ENCODE peak calls at places on chromosomes 4 and X, in ten cellular contexts. J is breast epithelium, V is transverse colon, G is stomach, H is HCT116, P is sigmoid colon, T is prostate gland, Q is Panc1, Y is esophagus muscularis mucosa, E is GM23338. F is an unnamed sample. For H3K4me1, the result is how much of the 10 kb centered on the place peaks cover.

GRCh38 chr4:113106076-113106475 is 56.6 kb downstream of the ANK2 start:
- DNase-seq in V (no peak), J (no peak), Y (no peak), E (peak), G (no peak), T (no peak), H (peak), P (no peak), Q (peak), F (no peak)

GRCh38 chrX:3286196-3286920 is 60.1 kb downstream of the MXRA5 start:
- DNase-seq in P (no peak), E (no peak), Q (no peak), T (no peak), V (no peak), Y (no peak), G (no peak), H (peak), J (no peak), F (no peak)

GRCh38 chrX:8044861-8045434 is 117.7 kb upstream of the PNPLA4 start:
- DNase-seq in Q (no peak), P (no peak), G (peak), E (no peak), J (no peak), V (no peak), T (no peak), H (no peak), Y (no peak), F (no peak)

GRCh38 chr4:8379771-8380170 is 60.8 kb downstream of the ACOX3 start:
- DNase-seq in E (no peak), H (no peak), V (no peak), T (no peak), P (peak), Y (no peak), G (no peak), J (no peak), Q (no peak), F (no peak)

GRCh38 chr4:142402925-142403324 is 443.2 kb downstream of the INPP4B start:
- DNase-seq in V (no peak), T (peak), G (no peak), P (no peak), H (no peak), Y (no peak), Q (no peak), E (no peak), J (no peak), F (no peak)

GRCh38 chrX:140467211-140467610 is 37.7 kb downstream of the SOX3 start:
- DNase-seq in Q (no peak), P (no peak), V (no peak), T (no peak), H (no peak), E (no peak), J (no peak), Y (no peak), G (no peak), F (no peak)

GRCh38 chrX:153968754-153969124 is 2.9 kb downstream of the HCFC1 start:
- DNase-seq in J (no peak), T (no peak), E (peak), Q (no peak), G (no peak), Y (no peak), V (peak), H (no peak), P (peak), F (no peak)

GRCh38 chrX:107878106-107878505 is 52.4 kb downstream of the MID2 start:
- DNase-seq in Q (no peak), E (no peak), T (no peak), H (no peak), Y (no peak), V (no peak), J (no peak), P (no peak), G (no peak), F (no peak)

GRCh38 chr4:139918994-139919393 is 235.0 kb downstream of the MAML3 start:
- DNase-seq in V (no peak), Y (no peak), Q (no peak), H (no peak), J (no peak), P (no peak), G (no peak), T (no peak), E (no peak), F (no peak)

GRCh38 chr4:896630-897029 is 35.5 kb downstream of the GAK start:
- DNase-seq in H (no peak), P (no peak), J (no peak), V (no peak), Y (no peak), Q (no peak), G (no peak), E (no peak), T (no peak), F (no peak)

GRCh38 chr4:15547392-15547791 is 77.7 kb downstream of the CC2D2A start:
- DNase-seq in V (no peak), Q (no peak), H (no peak), Y (no peak), T (no peak), J (no peak), E (no peak), G (no peak), P (no peak), F (no peak)

GRCh38 chrX:40476958-40477357 is 103.8 kb upstream of the ATP6AP2 start:
- DNase-seq in Q (no peak), E (no peak), Y (no peak), V (no peak), G (no peak), T (no peak), J (no peak), P (no peak), H (no peak), F (no peak)

GRCh38 chr4:143357161-143357845 is 20.6 kb downstream of the GAB1 start:
- DNase-seq in Q (no peak), V (peak), Y (no peak), E (no peak), J (no peak), H (no peak), P (no peak), G (no peak), T (no peak), F (no peak)

GRCh38 chr4:99208719-99209075 is 10.3 kb downstream of the ADH6 start:
- DNase-seq in T (no peak), P (no peak), H (no peak), G (no peak), V (no peak), J (no peak), Q (no peak), E (peak), Y (no peak), F (no peak)

GRCh38 chr4:100843897-100844296 is 326.1 kb upstream of the EMCN start:
- DNase-seq in E (no peak), T (no peak), V (no peak), H (no peak), P (no peak), Q (no peak), Y (no peak), G (no peak), J (no peak), F (no peak)

GRCh38 chrX:45749375-45749774 is 548.7 kb upstream of the DIPK2B start:
- DNase-seq in G (no peak), V (no peak), J (no peak), Q (no peak), H (no peak), P (no peak), T (no peak), E (peak), Y (no peak), F (no peak)

GRCh38 chr4:128387600-128388351 is 100.2 kb upstream of the PGRMC2 start:
- DNase-seq in Y (no peak), G (no peak), Q (no peak), P (no peak), E (no peak), J (no peak), T (no peak), H (no peak), V (no peak), F (no peak)

GRCh38 chrX:149825424-149825823 is 43.7 kb downstream of the MAGEA9 start:
- DNase-seq in G (no peak), E (peak), T (no peak), Q (no peak), P (no peak), Y (no peak), H (peak), V (peak), J (no peak), F (no peak)

GRCh38 chrX:39652336-39652735 is 445.4 kb downstream of the BCOR start:
- DNase-seq in E (peak), V (no peak), T (no peak), Y (no peak), H (peak), Q (no peak), P (no peak), J (no peak), G (no peak), F (no peak)

GRCh38 chr4:20432098-20432497 is 180.4 kb downstream of the SLIT2 start:
- DNase-seq in Y (no peak), V (no peak), E (no peak), Q (no peak), J (no peak), H (no peak), G (no peak), P (no peak), T (no peak), F (no peak)

GRCh38 chr4:104592894-104593470 is 98.3 kb upstream of the CXXC4 start:
- DNase-seq in V (no peak), Q (no peak), T (no peak), Y (no peak), H (no peak), J (no peak), P (no peak), G (no peak), E (peak), F (no peak)

GRCh38 chr4:36944227-36944626 is 300.3 kb upstream of the NWD2 start:
- DNase-seq in J (no peak), G (no peak), Y (no peak), V (no peak), Q (no peak), T (no peak), H (no peak), E (no peak), P (no peak), F (no peak)

GRCh38 chr4:41318839-41319530 is 62.3 kb downstream of the UCHL1 start:
- DNase-seq in P (no peak), T (peak), G (no peak), H (no peak), V (no peak), E (no peak), Q (no peak), Y (no peak), J (peak), F (no peak)

GRCh38 chr4:86675548-86675947 is 81.4 kb downstream of the PTPN13 start:
- DNase-seq in H (no peak), E (no peak), P (no peak), Q (no peak), J (no peak), Y (no peak), T (no peak), G (no peak), V (no peak), F (no peak)

GRCh38 chr4:15303052-15303641 is 124.7 kb upstream of the C1QTNF7 start:
- DNase-seq in T (no peak), P (no peak), Q (peak), J (no peak), E (no peak), V (no peak), G (no peak), Y (peak), H (no peak), F (no peak)

GRCh38 chr4:951186-951585 is 18.9 kb downstream of the TMEM175 start:
- DNase-seq in V (no peak), J (no peak), E (no peak), T (no peak), Y (no peak), Q (no peak), H (no peak), P (no peak), G (no peak), F (no peak)

GRCh38 chrX:150486011-150486410 is 82.4 kb upstream of the MTM1 start:
- DNase-seq in H (peak), Q (peak), E (peak), V (peak), G (peak), Y (no peak), P (peak), J (peak), T (peak), F (no peak)

GRCh38 chr4:84697615-84698201 is 114.8 kb downstream of the CDS1 start:
- DNase-seq in T (no peak), E (no peak), P (no peak), H (no peak), G (no peak), Q (no peak), J (no peak), Y (no peak), V (no peak), F (no peak)

GRCh38 chrX:104695593-104695992 is 129.6 kb downstream of the IL1RAPL2 start:
- DNase-seq in E (no peak), V (no peak), Y (no peak), T (no peak), Q (no peak), J (no peak), G (no peak), H (no peak), P (no peak), F (no peak)

GRCh38 chr4:128812360-128812958 is 3.0 kb downstream of the JADE1 start:
- DNase-seq in P (peak), Q (no peak), Y (no peak), G (peak), J (no peak), E (peak), T (peak), V (no peak), H (peak), F (no peak)

DNA sequence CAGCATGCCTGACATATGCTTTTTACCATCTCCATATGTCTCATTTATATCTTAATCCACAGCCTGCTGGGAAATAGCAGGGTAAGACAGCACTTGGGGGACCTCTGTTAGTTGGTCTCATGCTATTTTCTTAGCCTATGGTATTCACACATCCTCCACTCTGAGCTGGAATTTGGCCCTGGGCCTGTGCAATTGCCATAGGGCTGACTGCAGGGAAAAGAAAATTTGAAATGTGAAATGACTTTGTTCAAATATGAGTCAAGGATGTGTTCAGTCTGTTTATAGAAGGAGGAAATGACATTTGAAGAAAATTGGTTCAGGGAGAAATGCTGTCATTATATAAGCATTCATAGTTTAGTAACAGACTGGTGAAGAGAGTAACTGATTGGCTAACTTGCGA is 9.6 kb upstream of the MAP7D3 start:
- DNase-seq in E (no peak), J (no peak), H (no peak), G (no peak), V (no peak), T (no peak), Q (no peak), Y (no peak), P (no peak), F (no peak)
- TF ChIP-seq POLR2AphosphoS5 in E (no peak), J (no peak), H (no peak), G (no peak), V (no peak), T (no peak), Q (no peak), Y (no peak), P (no peak), F (no peak)

DNA sequence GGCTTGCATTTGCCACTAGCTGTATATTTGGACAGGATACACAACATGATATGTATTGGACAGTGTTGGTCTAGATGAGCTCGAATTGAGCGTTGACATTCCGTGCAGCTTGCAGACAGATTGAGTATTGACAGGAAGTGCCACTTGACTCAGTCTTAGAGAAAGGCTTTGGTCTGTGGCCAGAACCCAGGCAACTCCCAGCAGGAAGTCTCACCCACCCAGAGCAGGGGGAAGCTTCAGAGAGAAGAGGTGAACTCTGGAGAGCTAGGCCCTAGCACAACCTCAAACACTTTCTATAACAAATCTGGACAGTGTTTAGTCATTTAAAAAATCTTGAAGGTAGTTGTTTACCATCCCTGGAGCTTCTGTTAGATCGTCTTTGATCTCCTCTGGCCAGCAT is 280.5 kb downstream of the FBXW7 start:
- DNase-seq in H (peak), Q (no peak), E (no peak), T (no peak), P (no peak), Y (peak), J (no peak), V (no peak), G (no peak), F (peak)
- H3K4me1 ChIP-seq in H (under half), Q (under half), E (under half), T (under half), P (under half), Y (under half), J (under half), V (under half), G (under half), F (under half)

GRCh38 chrX:144896323-144896722 is 351.0 kb upstream of the SPANXN1 start:
- DNase-seq in J (no peak), H (no peak), V (no peak), E (no peak), Y (no peak), P (no peak), T (no peak), G (no peak), Q (no peak), F (no peak)
- TF ChIP-seq CTCF in J (no peak), H (peak), V (no peak), E (no peak), Y (no peak), P (no peak), T (no peak), G (no peak), Q (peak), F (no peak)

GRCh38 chr4:174828845-174829701 is at the start of gene GLRA3:
- DNase-seq in J (no peak), G (peak), Q (no peak), P (no peak), V (peak), H (no peak), Y (no peak), E (peak), T (no peak), F (peak)
- TF ChIP-seq POLR2AphosphoS5 in J (no peak), G (no peak), Q (no peak), P (no peak), V (no peak), H (no peak), Y (no peak), E (peak), T (no peak), F (no peak)

DNA sequence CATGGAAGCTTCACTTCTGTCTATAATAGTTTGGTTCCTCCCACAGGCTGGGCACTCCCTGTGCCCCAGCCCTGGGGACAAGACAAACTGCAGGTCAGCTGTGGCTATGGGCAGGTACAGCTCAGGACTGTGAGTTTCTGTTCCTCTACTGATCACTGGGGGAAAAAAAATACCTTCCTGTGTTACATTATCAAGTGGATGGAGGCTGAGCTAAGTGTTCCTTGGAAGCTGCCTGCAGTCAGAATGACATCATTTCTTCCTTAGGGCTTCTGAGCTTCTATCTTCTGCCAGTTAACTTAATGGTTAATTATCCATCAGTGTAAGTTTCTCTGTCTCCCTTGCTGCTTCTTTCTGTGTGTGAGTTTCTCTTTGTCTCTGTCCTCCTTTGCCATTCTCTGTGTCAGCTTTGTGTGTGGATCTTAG is 4.6 kb downstream of the RAB33A start:
- DNase-seq in Q (no peak), P (no peak), V (peak), T (no peak), H (no peak), E (no peak), Y (no peak), G (no peak), J (no peak), F (no peak)
- H3K4me1 ChIP-seq in Q (under half), P (under half), V (under half), T (under half), H (under half), E (under half), Y (under half), G (under half), J (under half), F (under half)

GRCh38 chr4:179582164-179582563 is 2139.9 kb upstream of the AGA start:
- DNase-seq in Q (no peak), Y (no peak), G (no peak), T (no peak), E (no peak), V (no peak), P (no peak), J (no peak), H (no peak), F (no peak)
- TF ChIP-seq CTCF in Q (no peak), Y (no peak), G (no peak), T (no peak), E (no peak), V (no peak), P (no peak), J (no peak), H (no peak), F (no peak)

DNA sequence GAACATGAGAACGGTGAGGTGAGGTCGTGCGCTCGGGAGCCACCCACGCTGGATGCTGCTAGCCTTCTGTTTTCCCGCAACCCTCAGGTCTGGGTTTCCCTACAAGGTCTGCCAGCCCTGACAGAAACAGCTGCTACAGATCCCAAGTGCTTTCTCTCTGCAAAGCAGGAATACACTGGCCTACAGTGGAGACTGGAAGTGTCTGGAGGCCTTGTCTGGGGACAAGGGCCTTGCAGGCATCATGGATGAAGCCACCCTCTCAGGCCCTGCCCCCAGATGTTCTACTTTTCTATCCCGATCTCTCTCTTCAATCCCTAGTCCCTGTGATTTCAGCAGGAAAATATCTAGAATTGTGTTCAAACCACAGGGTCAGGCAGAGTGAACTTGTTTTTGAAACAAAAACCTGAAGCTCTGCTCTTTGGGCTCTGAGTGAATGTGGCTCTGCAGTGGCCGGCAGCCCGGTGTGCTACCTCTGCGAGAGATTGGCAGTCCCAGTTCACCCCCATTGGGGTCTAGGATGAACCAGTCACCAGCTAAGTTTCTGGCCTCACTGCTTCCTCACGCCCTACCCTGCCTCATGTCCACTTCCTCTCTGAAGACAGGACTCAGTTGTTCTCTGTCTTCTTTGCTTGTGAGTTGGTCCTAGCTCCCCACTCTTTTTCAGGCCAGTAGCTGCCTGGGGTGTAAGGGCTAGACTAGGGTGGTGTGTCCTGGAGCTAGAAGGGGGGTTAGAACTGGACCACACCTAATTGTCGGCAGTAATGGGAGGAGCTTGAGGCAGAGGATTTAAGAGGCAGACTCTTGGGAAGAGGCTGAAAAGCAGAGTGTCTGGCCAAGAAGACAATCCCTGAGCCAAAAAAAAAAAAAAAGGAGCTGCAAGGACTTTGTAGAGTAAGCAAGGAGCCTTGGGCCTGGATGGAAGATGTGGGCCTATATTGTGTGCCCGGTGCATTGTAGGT is 89.5 kb downstream of the RTL5 start:
- DNase-seq in G (no peak), P (peak), T (no peak), E (no peak), V (no peak), J (no peak), Q (no peak), H (no peak), Y (no peak), F (no peak)
- TF ChIP-seq POLR2AphosphoS5 in G (no peak), P (no peak), T (no peak), E (no peak), V (no peak), J (no peak), Q (no peak), H (no peak), Y (peak), F (no peak)

F was measured in upper lobe of left lung.